ENCODE peak calls at places on chromosomes 3 and 15, in six cellular contexts. Y, T, F, R, H and U are unnamed samples.

GRCh38 chr3:97278506-97278905 is 464.1 kb downstream of the EPHA6 start:
- DNase-seq in Y (no peak), T (no peak), F (peak), R (no peak), H (no peak), U (no peak)

GRCh38 chr15:87387681-87388240 is 868.8 kb downstream of the NTRK3 start:
- DNase-seq in Y (no peak), T (no peak), F (no peak), R (no peak), H (no peak), U (peak)

GRCh38 chr15:72825831-72826230 is 42.3 kb upstream of the ADPGK start:
- DNase-seq in Y (no peak), T (no peak), F (no peak), R (no peak), H (no peak), U (no peak)

GRCh38 chr15:59999558-60000112 is 4.5 kb upstream of the FOXB1 start:
- DNase-seq in Y (no peak), T (no peak), F (peak), R (no peak), H (no peak), U (no peak)

GRCh38 chr3:112011376-112011940 is 12.7 kb downstream of the TAGLN3 start:
- DNase-seq in Y (no peak), T (no peak), F (no peak), R (no peak), H (no peak), U (no peak)

GRCh38 chr3:2153047-2153446 is 54.4 kb downstream of the CNTN4 start:
- DNase-seq in Y (no peak), T (peak), F (no peak), R (no peak), H (no peak), U (no peak)

GRCh38 chr3:130517541-130517940 is 564 bp downstream of the COL6A6 start:
- DNase-seq in Y (no peak), T (peak), F (no peak), R (no peak), H (no peak), U (peak)

GRCh38 chr3:98874602-98875249 is 26.8 kb downstream of the DCBLD2 start:
- DNase-seq in Y (no peak), T (no peak), F (no peak), R (no peak), H (no peak), U (no peak)

GRCh38 chr3:58234516-58234931 is 3.1 kb upstream of the ABHD6 start:
- DNase-seq in Y (no peak), T (peak), F (no peak), R (peak), H (no peak), U (peak)

GRCh38 chr3:102225407-102226132 is 209.2 kb upstream of the ZPLD1 start:
- DNase-seq in Y (no peak), T (peak), F (peak), R (peak), H (peak), U (peak)

GRCh38 chr15:70200511-70200991 is 102.8 kb upstream of the TLE3 start:
- DNase-seq in Y (no peak), T (peak), F (no peak), R (no peak), H (no peak), U (peak)

GRCh38 chr15:82572986-82573385 is 32.7 kb upstream of the RPS17 start:
- DNase-seq in Y (no peak), T (no peak), F (no peak), R (no peak), H (no peak), U (no peak)

GRCh38 chr3:58269356-58269755 is 31.8 kb downstream of the ABHD6 start:
- DNase-seq in Y (no peak), T (peak), F (no peak), R (no peak), H (no peak), U (no peak)

GRCh38 chr3:161700998-161701397 is 204.4 kb downstream of the OTOL1 start:
- DNase-seq in Y (no peak), T (no peak), F (peak), R (no peak), H (no peak), U (no peak)

GRCh38 chr3:37224879-37225278 is 50.5 kb upstream of the LRRFIP2 start:
- DNase-seq in Y (no peak), T (no peak), F (no peak), R (no peak), H (no peak), U (peak)

GRCh38 chr3:20669184-20669583 is 483.2 kb upstream of the SGO1 start:
- DNase-seq in Y (no peak), T (no peak), F (no peak), R (no peak), H (no peak), U (no peak)

GRCh38 chr3:158791259-158791920 is 10.5 kb upstream of the MFSD1 start:
- DNase-seq in Y (no peak), T (peak), F (peak), R (peak), H (peak), U (peak)

GRCh38 chr3:15097889-15098288 is 1.1 kb downstream of the RBSN start:
- DNase-seq in Y (no peak), T (peak), F (no peak), R (no peak), H (no peak), U (peak)

GRCh38 chr15:89822951-89823701 is 8.5 kb upstream of the ANPEP start:
- DNase-seq in Y (no peak), T (peak), F (no peak), R (peak), H (no peak), U (peak)

GRCh38 chr15:54208786-54209185 is 230.5 kb downstream of the UNC13C start:
- DNase-seq in Y (no peak), T (no peak), F (no peak), R (no peak), H (no peak), U (no peak)

GRCh38 chr15:54212635-54213034 is 234.4 kb downstream of the UNC13C start:
- DNase-seq in Y (no peak), T (no peak), F (no peak), R (no peak), H (no peak), U (no peak)

GRCh38 chr15:54206586-54207321 is 228.5 kb downstream of the UNC13C start:
- DNase-seq in Y (no peak), T (no peak), F (no peak), R (no peak), H (no peak), U (no peak)
- TF ChIP-seq CTCF in Y (no peak), T (no peak), F (no peak), R (no peak), H (no peak), U (no peak)

GRCh38 chr15:34472947-34473346 is 35.3 kb upstream of the GOLGA8A start:
- DNase-seq in Y (no peak), T (no peak), F (no peak), R (no peak), H (no peak), U (no peak)
- H3K4me3 ChIP-seq in Y (no peak), T (no peak), F (no peak), R (no peak), H (no peak), U (no peak)

GRCh38 chr3:29346828-29347227 is 66.0 kb downstream of the RBMS3 start:
- DNase-seq in Y (no peak), T (no peak), F (no peak), R (peak), H (no peak), U (no peak)
- TF ChIP-seq CTCF in Y (no peak), T (no peak), F (no peak), R (no peak), H (no peak), U (no peak)

GRCh38 chr3:4752201-4753072 is 226.8 kb upstream of the BHLHE40 start:
- DNase-seq in Y (no peak), T (no peak), F (peak), R (peak), H (no peak), U (no peak)
- H3K4me3 ChIP-seq in Y (no peak), T (no peak), F (no peak), R (no peak), H (no peak), U (no peak)

DNA sequence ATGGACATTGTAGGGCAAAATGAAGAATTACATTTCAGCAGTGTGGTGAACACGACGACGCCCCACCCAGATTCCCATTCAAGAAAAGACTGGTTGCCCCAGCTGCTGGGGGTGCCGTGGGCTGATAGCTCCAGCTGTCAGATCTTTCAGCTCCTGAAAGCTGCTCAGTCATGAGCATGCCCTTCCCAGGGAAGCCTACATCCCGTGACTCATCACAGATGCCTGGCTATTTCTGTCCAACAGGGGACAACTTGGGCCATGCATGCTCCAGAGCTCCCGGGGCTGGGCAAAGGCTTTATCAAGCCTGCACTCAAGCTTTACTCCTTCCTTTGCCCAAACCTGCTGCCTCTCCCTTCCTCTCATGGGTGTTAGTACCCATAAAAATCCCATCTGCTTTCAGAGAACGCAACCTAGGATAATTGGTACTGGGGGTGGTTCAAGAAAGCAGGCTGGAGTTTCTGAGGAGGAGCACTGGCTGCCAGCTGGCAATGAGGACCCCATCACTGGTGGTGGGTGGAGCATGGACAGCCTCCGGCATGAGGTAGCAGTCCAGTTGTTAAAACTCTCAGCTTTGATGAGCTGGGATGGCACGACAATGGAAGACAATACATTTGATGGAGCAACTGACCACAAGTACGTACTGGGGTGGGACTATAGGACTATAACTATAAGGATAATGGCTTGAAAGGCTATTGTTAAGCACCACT is 16.4 kb upstream of the ST8SIA2 start:
- DNase-seq in Y (no peak), T (peak), F (no peak), R (no peak), H (no peak), U (no peak)
- TF ChIP-seq CTCF in Y (no peak), T (no peak), F (no peak), R (no peak), H (no peak), U (no peak)

DNA sequence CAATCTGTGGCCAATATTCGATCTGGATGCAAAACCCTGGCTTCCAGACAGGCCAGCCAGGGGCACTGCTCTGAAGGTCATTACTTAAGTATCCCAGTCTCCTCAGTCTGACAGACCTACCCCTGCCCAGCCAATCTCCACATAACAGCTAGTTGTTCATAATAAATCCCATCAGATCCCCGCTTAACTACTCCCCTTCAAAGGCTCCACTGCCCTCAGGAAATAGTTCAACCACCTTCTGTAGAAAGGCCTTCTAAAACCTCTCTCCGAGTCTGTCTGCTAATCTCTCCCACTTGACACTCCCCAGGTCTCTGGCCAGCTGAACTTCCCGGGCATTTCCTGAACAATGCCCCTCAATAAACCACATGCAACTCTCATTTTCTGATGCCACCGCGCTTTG is 6.1 kb downstream of the PRC1 start:
- DNase-seq in Y (no peak), T (no peak), F (no peak), R (no peak), H (peak), U (no peak)
- H3K4me3 ChIP-seq in Y (no peak), T (no peak), F (no peak), R (no peak), H (no peak), U (no peak)

DNA sequence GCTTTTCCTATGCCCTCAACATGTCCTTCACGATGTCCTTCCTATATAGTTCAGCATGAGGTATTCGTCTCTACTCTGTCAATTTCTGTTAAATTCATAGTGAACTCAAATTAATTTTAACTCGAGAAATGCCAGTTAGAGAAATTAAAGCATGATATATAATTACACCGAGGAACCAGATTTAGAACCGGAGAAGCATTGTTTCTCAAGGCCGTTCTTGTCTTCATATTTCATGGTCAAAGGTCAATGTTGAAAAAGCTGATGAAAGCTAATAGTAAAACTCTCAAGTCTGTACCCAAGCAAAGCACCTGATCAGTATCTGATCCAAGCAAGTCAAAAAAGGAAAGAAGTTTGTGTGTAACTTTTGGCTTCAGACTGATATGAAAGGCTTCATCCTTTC is 163.8 kb downstream of the ZBTB20 start:
- DNase-seq in Y (no peak), T (no peak), F (no peak), R (no peak), H (no peak), U (no peak)
- TF ChIP-seq CTCF in Y (no peak), T (no peak), F (no peak), R (no peak), H (no peak), U (no peak)